ENCODE peak calls at places on chromosome 2, in ten cellular contexts. M is midbrain, P is GM13976, Z is brain microvascular endothelial cell, E is NCI-H748 treated with DMSO at 0.1 percent for 48 hours, V is neuronal stem cell, H is T-helper 1 cell, G is B cell, F is non-pigmented ciliary epithelial cell, I is HEK293T. C is an unnamed sample.

GRCh38 chr2:63698825-63699548 is 110.2 kb downstream of the MDH1 start:
- DNase-seq in M (peak; percentile 33), P (peak; percentile 51), Z (peak; percentile 70), E (no peak), V (peak; percentile 20), H (no peak), G (no peak), F (peak; percentile 50), I (peak; percentile 54), C (peak; percentile 3)

GRCh38 chr2:41495050-41495449 is 552.8 kb upstream of the PKDCC start:
- DNase-seq in M (no peak), P (no peak), Z (no peak), E (no peak), V (no peak), H (no peak), G (no peak), F (no peak), I (no peak), C (no peak)

GRCh38 chr2:150598383-150598782 is 110.9 kb upstream of the RND3 start:
- DNase-seq in M (no peak), P (no peak), Z (no peak), E (no peak), V (no peak), H (no peak), G (no peak), F (no peak), I (no peak), C (no peak)

GRCh38 chr2:119233326-119234020 is 9.8 kb downstream of the STEAP3 start:
- DNase-seq in M (no peak), P (peak; percentile 67), Z (no peak), E (no peak), V (no peak), H (no peak), G (no peak), F (no peak), I (no peak), C (no peak)

GRCh38 chr2:199433204-199433832 is 24.4 kb downstream of the SATB2 start:
- DNase-seq in M (no peak), P (no peak), Z (no peak), E (no peak), V (no peak), H (no peak), G (no peak), F (no peak), I (no peak), C (no peak)

GRCh38 chr2:126029316-126029715 is 626.6 kb upstream of the GYPC start:
- DNase-seq in M (no peak), P (no peak), Z (no peak), E (no peak), V (peak; percentile 6), H (no peak), G (no peak), F (no peak), I (no peak), C (no peak)

GRCh38 chr2:241095594-241096290 is 6.3 kb downstream of the MTERF4 start:
- DNase-seq in M (no peak), P (no peak), Z (no peak), E (no peak), V (no peak), H (no peak), G (no peak), F (no peak), I (no peak), C (peak; percentile 79)

GRCh38 chr2:96316999-96317398 is 8.1 kb upstream of the ITPRIPL1 start:
- DNase-seq in M (no peak), P (no peak), Z (no peak), E (no peak), V (no peak), H (no peak), G (no peak), F (no peak), I (no peak), C (no peak)

GRCh38 chr2:112001136-112001764 is 53.8 kb upstream of the TMEM87B start:
- DNase-seq in M (no peak), P (no peak), Z (no peak), E (no peak), V (no peak), H (no peak), G (peak; percentile 45), F (no peak), I (no peak), C (no peak)

GRCh38 chr2:1556286-1556685 is 143.0 kb downstream of the TPO start:
- DNase-seq in M (no peak), P (no peak), Z (no peak), E (no peak), V (no peak), H (no peak), G (no peak), F (no peak), I (no peak), C (no peak)

GRCh38 chr2:128538401-128538800 is 219.7 kb upstream of the HS6ST1 start:
- DNase-seq in M (no peak), P (no peak), Z (no peak), E (no peak), V (no peak), H (no peak), G (no peak), F (no peak), I (no peak), C (no peak)

GRCh38 chr2:239357954-239358754 is 42.7 kb downstream of the HDAC4 start:
- DNase-seq in M (peak; percentile 66), P (no peak), Z (peak; percentile 27), E (peak; percentile 41), V (no peak), H (no peak), G (no peak), F (no peak), I (peak; percentile 27), C (no peak)

GRCh38 chr2:103459302-103459701 is 697.5 kb downstream of the TMEM182 start:
- DNase-seq in M (no peak), P (no peak), Z (no peak), E (peak; percentile 24), V (no peak), H (no peak), G (no peak), F (no peak), I (no peak), C (no peak)

GRCh38 chr2:132692816-132693215 is 22.8 kb upstream of the LYPD1 start:
- DNase-seq in M (no peak), P (no peak), Z (no peak), E (no peak), V (no peak), H (no peak), G (no peak), F (no peak), I (no peak), C (no peak)

GRCh38 chr2:128782411-128783192 is 463.9 kb upstream of the HS6ST1 start:
- DNase-seq in M (no peak), P (no peak), Z (no peak), E (no peak), V (no peak), H (no peak), G (no peak), F (no peak), I (no peak), C (no peak)

C was measured in naive thymus-derived CD8-positive, alpha-beta T cell.